ENCODE peak calls at places on chromosomes 16 and 17, in four cellular contexts. C is neuronal stem cell, Y is H1, Q is trophoblast cell. P is an unnamed sample. For H3K36me3, the result is how much of the 10 kb centered on the place peaks cover.

GRCh38 chr16:65122974-65123845 is 1.3 kb upstream of the CDH11 start:
- DNase-seq in C (peak), Y (no peak), Q (no peak), P (peak)

GRCh38 chr17:8608001-8608400 is 22.5 kb downstream of the MYH10 start:
- DNase-seq in C (no peak), Y (no peak), Q (peak), P (no peak)

GRCh38 chr16:1054660-1055556 is 17.6 kb upstream of the SSTR5 start:
- DNase-seq in C (peak), Y (no peak), Q (peak), P (peak)

GRCh38 chr17:18027280-18027679 is 11.7 kb downstream of the ATPAF2 start:
- DNase-seq in C (no peak), Y (no peak), Q (no peak), P (no peak)

GRCh38 chr17:33895491-33895890 is 359.6 kb upstream of the CCL2 start:
- DNase-seq in C (no peak), Y (no peak), Q (no peak), P (no peak)

GRCh38 chr16:13429411-13429810 is 490.5 kb upstream of the ERCC4 start:
- DNase-seq in C (no peak), Y (no peak), Q (no peak), P (no peak)

GRCh38 chr17:65079489-65079900 is 23.0 kb upstream of the GNA13 start:
- DNase-seq in C (no peak), Y (no peak), Q (no peak), P (no peak)

GRCh38 chr17:35747540-35748017 is 5.5 kb downstream of the GAS2L2 start:
- DNase-seq in C (peak), Y (no peak), Q (peak), P (peak)

GRCh38 chr16:20669691-20670090 is 27.8 kb downstream of the ACSM1 start:
- DNase-seq in C (no peak), Y (no peak), Q (no peak), P (no peak)

GRCh38 chr17:80455328-80455710 is 21.1 kb downstream of the NPTX1 start:
- DNase-seq in C (no peak), Y (no peak), Q (peak), P (peak)

GRCh38 chr17:73566905-73567782 is 77.1 kb downstream of the SDK2 start:
- DNase-seq in C (no peak), Y (peak), Q (no peak), P (no peak)

GRCh38 chr17:79950711-79951110 is 85.0 kb downstream of the TBC1D16 start:
- DNase-seq in C (peak), Y (no peak), Q (no peak), P (no peak)

GRCh38 chr16:48526058-48526957 is 83.7 kb downstream of the N4BP1 start:
- DNase-seq in C (no peak), Y (peak), Q (peak), P (no peak)

GRCh38 chr16:74522160-74522559 is 84.8 kb downstream of the GLG1 start:
- DNase-seq in C (no peak), Y (no peak), Q (no peak), P (no peak)

GRCh38 chr16:46850619-46851555 is 19.9 kb upstream of the C16orf87 start:
- DNase-seq in C (no peak), Y (no peak), Q (no peak), P (no peak)

GRCh38 chr17:43427362-43428043 is 28.7 kb downstream of the ARL4D start:
- DNase-seq in C (no peak), Y (no peak), Q (no peak), P (no peak)

GRCh38 chr17:72693147-72693878 is 399.2 kb downstream of the SLC39A11 start:
- DNase-seq in C (no peak), Y (no peak), Q (peak), P (no peak)

GRCh38 chr16:1825864-1826690 is 548 bp downstream of the HAGH start:
- DNase-seq in C (no peak), Y (no peak), Q (peak), P (peak)

GRCh38 chr16:85944572-85945423 is 45.8 kb downstream of the IRF8 start:
- DNase-seq in C (no peak), Y (no peak), Q (no peak), P (no peak)

GRCh38 chr16:10657925-10658324 is 36.8 kb downstream of the TEKT5 start:
- DNase-seq in C (no peak), Y (no peak), Q (no peak), P (no peak)

GRCh38 chr17:31743767-31744166 is 115.3 kb downstream of the COPRS start:
- DNase-seq in C (no peak), Y (no peak), Q (no peak), P (peak)

GRCh38 chr17:78883533-78884131 is 19.4 kb downstream of the CEP295NL start:
- DNase-seq in C (peak), Y (no peak), Q (peak), P (peak)

GRCh38 chr17:78281249-78281865 is 49.9 kb downstream of the TMEM235 start:
- DNase-seq in C (no peak), Y (no peak), Q (no peak), P (no peak)

GRCh38 chr16:50273382-50273690 is 7.0 kb downstream of the ADCY7 start:
- DNase-seq in C (no peak), Y (no peak), Q (no peak), P (no peak)

GRCh38 chr16:19238386-19238785 is 47.1 kb upstream of the CLEC19A start:
- DNase-seq in C (no peak), Y (no peak), Q (no peak), P (no peak)

GRCh38 chr16:57485091-57485915 is 990 bp downstream of the DOK4 start:
- DNase-seq in C (no peak), Y (no peak), Q (no peak), P (no peak)

GRCh38 chr17:32671891-32672290 is 185.1 kb downstream of the CDK5R1 start:
- DNase-seq in C (no peak), Y (no peak), Q (no peak), P (no peak)

GRCh38 chr16:55475919-55476318 is 3.1 kb upstream of the MMP2 start:
- DNase-seq in C (no peak), Y (no peak), Q (no peak), P (peak)

GRCh38 chr17:49223517-49224197 is 6.9 kb downstream of the PHOSPHO1 start:
- DNase-seq in C (peak), Y (no peak), Q (no peak), P (peak)

GRCh38 chr17:32739722-32740121 is 137.2 kb downstream of the MYO1D start:
- DNase-seq in C (no peak), Y (no peak), Q (no peak), P (no peak)

GRCh38 chr17:37742762-37743611 is 1.9 kb downstream of the HNF1B start:
- DNase-seq in C (peak), Y (no peak), Q (no peak), P (peak)

GRCh38 chr17:39596543-39597267 is 11.0 kb downstream of the NEUROD2 start:
- DNase-seq in C (no peak), Y (no peak), Q (no peak), P (no peak)

GRCh38 chr16:81511371-81511770 is 66.8 kb downstream of the CMIP start:
- DNase-seq in C (no peak), Y (no peak), Q (peak), P (peak)

GRCh38 chr17:67221062-67221998 is 23.7 kb downstream of the HELZ start:
- DNase-seq in C (no peak), Y (no peak), Q (peak), P (peak)

GRCh38 chr16:1908081-1908633 is 10.1 kb downstream of the HS3ST6 start:
- DNase-seq in C (no peak), Y (no peak), Q (no peak), P (no peak)

GRCh38 chr16:30768583-30769181 is 6.6 kb downstream of the RNF40 start:
- DNase-seq in C (no peak), Y (no peak), Q (no peak), P (no peak)

GRCh38 chr17:64313577-64313976 is 50.5 kb upstream of the TEX2 start:
- DNase-seq in C (no peak), Y (no peak), Q (no peak), P (no peak)

GRCh38 chr17:60699090-60699489 is 21.4 kb downstream of the BCAS3 start:
- DNase-seq in C (no peak), Y (no peak), Q (no peak), P (no peak)

GRCh38 chr17:2151634-2152033 is 96.7 kb downstream of the HIC1 start:
- DNase-seq in C (no peak), Y (no peak), Q (peak), P (no peak)

GRCh38 chr17:2155482-2156051 is 100.7 kb downstream of the HIC1 start:
- DNase-seq in C (no peak), Y (no peak), Q (no peak), P (no peak)

GRCh38 chr17:2156666-2157065 is 101.8 kb downstream of the HIC1 start:
- DNase-seq in C (no peak), Y (no peak), Q (no peak), P (no peak)

GRCh38 chr17:2158011-2158410 is 103.1 kb downstream of the HIC1 start:
- DNase-seq in C (no peak), Y (no peak), Q (peak), P (peak)

GRCh38 chr17:2157081-2157480 is 102.2 kb downstream of the HIC1 start:
- DNase-seq in C (no peak), Y (no peak), Q (peak), P (peak)
- H2BK12ac ChIP-seq in C (no peak), Y (no peak), Q (no peak), P (peak)

GRCh38 chr16:15880909-15881308 is 7.5 kb downstream of the CEP20 start:
- DNase-seq in C (no peak), Y (no peak), Q (no peak), P (no peak)

GRCh38 chr16:15881794-15882379 is 6.5 kb downstream of the CEP20 start:
- DNase-seq in C (no peak), Y (no peak), Q (no peak), P (no peak)

GRCh38 chr16:15876503-15876902 is 11.9 kb downstream of the CEP20 start:
- DNase-seq in C (no peak), Y (no peak), Q (no peak), P (no peak)

GRCh38 chr16:15880434-15880833 is 8.0 kb downstream of the CEP20 start:
- DNase-seq in C (no peak), Y (no peak), Q (no peak), P (no peak)

GRCh38 chr16:15879255-15879804 is 9.1 kb downstream of the CEP20 start:
- DNase-seq in C (no peak), Y (no peak), Q (no peak), P (peak)
- H3K36me3 ChIP-seq in C (half or more), Y (under half), Q (under half), P (under half)

GRCh38 chr17:45363498-45363897 is 46.7 kb upstream of the MAP3K14 start:
- DNase-seq in C (no peak), Y (no peak), Q (no peak), P (no peak)
- H2BK12ac ChIP-seq in C (no peak), Y (peak), Q (no peak), P (no peak)

GRCh38 chr16:84059111-84059510 is 16.5 kb upstream of the SLC38A8 start:
- DNase-seq in C (no peak), Y (no peak), Q (no peak), P (no peak)
- H3K36me3 ChIP-seq in C (half or more), Y (under half), Q (half or more), P (half or more)

GRCh38 chr17:76202516-76202915 is 37.8 kb downstream of the RNF157 start:
- DNase-seq in C (no peak), Y (no peak), Q (no peak), P (peak)

GRCh38 chr17:76198702-76199101 is 41.6 kb downstream of the RNF157 start:
- DNase-seq in C (no peak), Y (no peak), Q (no peak), P (no peak)

GRCh38 chr17:76199466-76199865 is 40.8 kb downstream of the RNF157 start:
- DNase-seq in C (no peak), Y (no peak), Q (no peak), P (no peak)

GRCh38 chr17:76197911-76198310 is 42.4 kb downstream of the RNF157 start:
- DNase-seq in C (no peak), Y (no peak), Q (no peak), P (no peak)

DNA sequence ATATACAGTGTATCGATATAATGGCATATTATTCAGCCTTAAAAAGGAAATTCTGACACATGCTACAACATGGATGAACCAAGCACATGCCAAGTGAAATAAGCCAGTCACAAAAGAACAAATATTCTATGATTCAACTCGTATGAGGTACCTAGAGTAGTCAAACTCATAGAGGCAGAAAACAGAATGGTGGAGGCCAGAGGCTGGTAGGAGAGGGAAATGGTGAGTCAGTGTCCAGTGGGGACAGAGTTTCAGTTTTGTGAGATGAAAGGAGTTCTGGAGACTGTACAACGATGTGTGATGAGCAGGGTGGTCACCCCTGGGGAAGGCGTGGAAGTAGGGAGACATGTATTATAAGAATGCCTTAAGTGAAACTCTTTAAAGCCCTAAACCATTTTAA is 39.9 kb downstream of the RNF157 start:
- DNase-seq in C (no peak), Y (no peak), Q (no peak), P (no peak)
- H2BK12ac ChIP-seq in C (no peak), Y (no peak), Q (no peak), P (no peak)

DNA sequence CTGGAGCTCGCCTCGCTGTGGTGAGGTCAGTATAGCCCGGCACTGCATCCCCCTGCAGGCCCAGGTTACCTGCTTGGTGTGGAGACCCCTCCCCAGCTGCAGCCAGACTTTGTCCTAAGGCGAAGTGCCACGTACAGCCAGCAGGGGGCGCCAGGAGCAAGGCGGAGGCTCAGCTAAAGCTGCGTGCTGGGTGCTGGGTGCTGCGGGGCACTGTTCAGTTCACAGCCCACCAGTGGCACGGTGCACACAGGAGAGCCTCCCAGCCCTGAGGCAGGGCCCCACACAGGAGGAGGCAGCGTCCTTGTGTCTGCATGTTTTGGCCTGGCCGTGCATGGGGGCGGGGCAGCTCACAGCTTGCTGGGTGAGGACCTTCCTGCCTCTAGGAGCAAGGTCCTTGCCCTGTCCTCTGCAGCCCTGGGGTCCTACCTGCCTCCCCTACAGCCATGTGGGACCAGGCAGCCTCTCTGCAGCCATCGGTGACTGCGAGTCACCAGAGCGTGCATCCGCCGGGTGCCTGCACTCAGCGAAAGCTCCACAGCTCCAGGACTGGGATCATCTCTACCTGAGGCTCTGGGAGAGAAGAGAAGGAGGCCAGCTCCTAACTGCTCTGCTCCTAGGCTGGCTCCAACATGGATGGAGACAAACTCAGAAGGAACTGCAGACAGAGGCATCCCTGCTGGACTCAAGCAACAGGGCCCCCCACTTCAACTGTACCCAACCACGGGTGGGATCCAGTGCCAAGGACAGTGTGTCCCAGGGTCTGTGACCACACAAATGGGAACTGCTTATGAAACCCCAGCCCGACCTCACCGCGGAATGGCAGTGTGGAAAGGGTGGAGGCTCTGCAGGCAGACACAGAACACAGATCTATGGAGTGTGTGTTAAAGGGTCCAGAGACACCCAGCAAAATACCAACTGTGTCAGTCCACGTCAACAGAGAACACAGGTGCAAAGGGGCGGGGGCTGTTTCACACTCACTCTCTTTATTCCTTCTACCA is 19.0 kb downstream of the SLC7A5 start:
- DNase-seq in C (peak), Y (no peak), Q (peak), P (peak)
- H3K36me3 ChIP-seq in C (under half), Y (under half), Q (half or more), P (half or more)

DNA sequence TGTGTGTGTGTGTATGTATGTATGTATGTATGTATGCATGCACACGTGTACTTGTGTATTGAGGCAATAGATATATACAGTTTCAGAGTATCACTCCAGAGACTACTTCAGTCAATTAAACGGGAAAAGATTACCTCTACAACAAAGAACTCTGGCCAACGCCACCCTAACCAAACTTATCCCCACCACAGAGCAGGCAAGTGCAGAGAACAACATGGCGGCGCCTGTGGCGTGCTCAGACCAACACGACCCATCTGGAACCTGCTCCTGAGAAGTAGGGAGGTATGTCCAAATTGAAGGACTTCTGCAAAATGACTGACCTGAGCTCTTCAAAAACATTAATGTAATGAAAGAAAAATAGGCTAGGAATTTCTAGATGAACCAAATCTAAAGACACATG is 12.4 kb downstream of the USP22 start:
- DNase-seq in C (no peak), Y (no peak), Q (no peak), P (no peak)
- H2BK12ac ChIP-seq in C (no peak), Y (no peak), Q (no peak), P (no peak)

DNA sequence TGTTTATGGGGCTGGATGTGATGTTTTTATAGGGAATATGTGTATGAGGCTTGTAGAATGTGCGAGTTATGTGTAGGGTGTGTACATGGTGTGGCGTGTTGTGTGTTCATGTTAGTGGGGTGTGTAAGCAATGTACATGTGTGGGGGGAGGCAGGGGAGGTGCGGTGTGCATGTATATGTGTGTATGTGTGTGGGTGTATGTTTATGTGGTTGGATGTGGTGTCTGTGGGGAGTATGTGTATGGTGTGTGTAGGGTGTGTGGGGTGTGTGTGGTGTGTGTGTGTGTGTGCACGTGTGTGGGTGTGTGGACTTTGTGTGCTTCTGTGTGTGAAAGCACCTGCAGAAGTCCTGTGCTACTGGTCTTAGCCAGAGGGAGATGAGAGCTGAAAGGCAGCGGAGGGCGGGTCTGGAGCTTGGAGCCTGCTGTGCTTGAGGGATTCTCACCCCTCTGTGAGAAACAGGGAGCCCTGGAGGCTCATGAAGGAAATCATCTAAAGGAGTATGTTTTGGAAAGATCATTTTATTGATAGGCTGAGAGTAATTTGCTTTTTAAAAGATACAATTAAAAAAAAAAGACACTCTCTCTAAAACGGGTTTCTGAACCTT is 222.7 kb downstream of the HS3ST4 start:
- DNase-seq in C (no peak), Y (no peak), Q (no peak), P (no peak)
- H3K36me3 ChIP-seq in C (under half), Y (under half), Q (under half), P (under half)

GRCh38 chr17:16123531-16123930 is 91.8 kb downstream of the NCOR1 start:
- DNase-seq in C (no peak), Y (no peak), Q (no peak), P (no peak)
- H2BK12ac ChIP-seq in C (no peak), Y (no peak), Q (no peak), P (no peak)